ENCODE peak calls at places on chromosomes 7 and 10, in six cellular contexts. One of them, this sample, is unnamed.

GRCh38 chr10:100186253-100186780 is 488 bp upstream of the ERLIN1 start:
- DNase-seq in HCT116: no peak
- DNase-seq in AG10803: peak
- DNase-seq in suprapubic skin: no peak
- DNase-seq in RWPE2: no peak
- DNase-seq in fibroblast of pulmonary artery: peak
- DNase-seq in this sample: peak

GRCh38 chr10:4023997-4024396 is 239.0 kb upstream of the KLF6 start:
- DNase-seq in HCT116: no peak
- DNase-seq in AG10803: no peak
- DNase-seq in suprapubic skin: no peak
- DNase-seq in RWPE2: no peak
- DNase-seq in fibroblast of pulmonary artery: no peak
- DNase-seq in this sample: no peak

GRCh38 chr7:42492895-42493294 is 255.9 kb upstream of the GLI3 start:
- DNase-seq in HCT116: no peak
- DNase-seq in AG10803: no peak
- DNase-seq in suprapubic skin: no peak
- DNase-seq in RWPE2: no peak
- DNase-seq in fibroblast of pulmonary artery: no peak
- DNase-seq in this sample: peak

GRCh38 chr7:101590663-101591435 is 38.2 kb downstream of the MYL10 start:
- DNase-seq in HCT116: no peak
- DNase-seq in AG10803: no peak
- DNase-seq in suprapubic skin: no peak
- DNase-seq in RWPE2: peak
- DNase-seq in fibroblast of pulmonary artery: no peak
- DNase-seq in this sample: no peak

GRCh38 chr7:1586827-1587705 is 17.2 kb upstream of the PSMG3 start:
- DNase-seq in HCT116: no peak
- DNase-seq in AG10803: no peak
- DNase-seq in suprapubic skin: no peak
- DNase-seq in RWPE2: no peak
- DNase-seq in fibroblast of pulmonary artery: no peak
- DNase-seq in this sample: no peak

GRCh38 chr10:71237843-71238623 is 25.7 kb downstream of the UNC5B start:
- DNase-seq in HCT116: no peak
- DNase-seq in AG10803: no peak
- DNase-seq in suprapubic skin: no peak
- DNase-seq in RWPE2: no peak
- DNase-seq in fibroblast of pulmonary artery: no peak
- DNase-seq in this sample: no peak

GRCh38 chr10:6721480-6721879 is 141.4 kb upstream of the PRKCQ start:
- DNase-seq in HCT116: peak
- DNase-seq in AG10803: peak
- DNase-seq in suprapubic skin: peak
- DNase-seq in RWPE2: peak
- DNase-seq in fibroblast of pulmonary artery: peak
- DNase-seq in this sample: peak

GRCh38 chr7:64875658-64876406 is 27.2 kb upstream of the ZNF273 start:
- DNase-seq in HCT116: no peak
- DNase-seq in AG10803: no peak
- DNase-seq in suprapubic skin: no peak
- DNase-seq in RWPE2: no peak
- DNase-seq in fibroblast of pulmonary artery: no peak
- DNase-seq in this sample: no peak

GRCh38 chr7:77649950-77650349 is 46.3 kb upstream of the RSBN1L start:
- DNase-seq in HCT116: no peak
- DNase-seq in AG10803: no peak
- DNase-seq in suprapubic skin: no peak
- DNase-seq in RWPE2: no peak
- DNase-seq in fibroblast of pulmonary artery: peak
- DNase-seq in this sample: peak

GRCh38 chr7:106770191-106770590 is 94.9 kb upstream of the PIK3CG start:
- DNase-seq in HCT116: peak
- DNase-seq in AG10803: peak
- DNase-seq in suprapubic skin: no peak
- DNase-seq in RWPE2: no peak
- DNase-seq in fibroblast of pulmonary artery: peak
- DNase-seq in this sample: peak

GRCh38 chr7:22726345-22726848 is 603 bp upstream of the IL6 start:
- DNase-seq in HCT116: peak
- DNase-seq in AG10803: peak
- DNase-seq in suprapubic skin: peak
- DNase-seq in RWPE2: peak
- DNase-seq in fibroblast of pulmonary artery: peak
- DNase-seq in this sample: peak

GRCh38 chr10:43257210-43258031 is 9.4 kb downstream of the RASGEF1A start:
- DNase-seq in HCT116: no peak
- DNase-seq in AG10803: no peak
- DNase-seq in suprapubic skin: no peak
- DNase-seq in RWPE2: no peak
- DNase-seq in fibroblast of pulmonary artery: no peak
- DNase-seq in this sample: no peak

GRCh38 chr10:10010397-10010796 is 1007.3 kb upstream of the CELF2 start:
- DNase-seq in HCT116: no peak
- DNase-seq in AG10803: no peak
- DNase-seq in suprapubic skin: no peak
- DNase-seq in RWPE2: no peak
- DNase-seq in fibroblast of pulmonary artery: no peak
- DNase-seq in this sample: no peak

GRCh38 chr7:139915864-139916716 is 87.0 kb downstream of the TBXAS1 start:
- DNase-seq in HCT116: peak
- DNase-seq in AG10803: peak
- DNase-seq in suprapubic skin: no peak
- DNase-seq in RWPE2: peak
- DNase-seq in fibroblast of pulmonary artery: peak
- DNase-seq in this sample: peak

GRCh38 chr7:50166997-50167961 is 74.2 kb upstream of the ZPBP start:
- DNase-seq in HCT116: no peak
- DNase-seq in AG10803: no peak
- DNase-seq in suprapubic skin: no peak
- DNase-seq in RWPE2: no peak
- DNase-seq in fibroblast of pulmonary artery: no peak
- DNase-seq in this sample: no peak

GRCh38 chr7:55271069-55271468 is 94.1 kb upstream of the LANCL2 start:
- DNase-seq in HCT116: no peak
- DNase-seq in AG10803: peak
- DNase-seq in suprapubic skin: no peak
- DNase-seq in RWPE2: no peak
- DNase-seq in fibroblast of pulmonary artery: peak
- DNase-seq in this sample: no peak

GRCh38 chr10:26211781-26212444 is 4.7 kb upstream of the GAD2 start:
- DNase-seq in HCT116: no peak
- DNase-seq in AG10803: no peak
- DNase-seq in suprapubic skin: no peak
- DNase-seq in RWPE2: no peak
- DNase-seq in fibroblast of pulmonary artery: no peak
- DNase-seq in this sample: no peak

GRCh38 chr10:86020139-86020538 is 346.5 kb downstream of the GRID1 start:
- DNase-seq in HCT116: no peak
- DNase-seq in AG10803: no peak
- DNase-seq in suprapubic skin: no peak
- DNase-seq in RWPE2: no peak
- DNase-seq in fibroblast of pulmonary artery: no peak
- DNase-seq in this sample: no peak

GRCh38 chr7:1176891-1177373 is 16.9 kb upstream of the ZFAND2A start:
- DNase-seq in HCT116: peak
- DNase-seq in AG10803: peak
- DNase-seq in suprapubic skin: no peak
- DNase-seq in RWPE2: no peak
- DNase-seq in fibroblast of pulmonary artery: peak
- DNase-seq in this sample: peak

GRCh38 chr7:116529250-116529649 is 4.4 kb downstream of the CAV1 start:
- DNase-seq in HCT116: no peak
- DNase-seq in AG10803: no peak
- DNase-seq in suprapubic skin: no peak
- DNase-seq in RWPE2: no peak
- DNase-seq in fibroblast of pulmonary artery: no peak
- DNase-seq in this sample: no peak

GRCh38 chr7:130071701-130072622 is 1.6 kb downstream of the KLHDC10 start:
- DNase-seq in HCT116: peak
- DNase-seq in AG10803: peak
- DNase-seq in suprapubic skin: no peak
- DNase-seq in RWPE2: no peak
- DNase-seq in fibroblast of pulmonary artery: peak
- DNase-seq in this sample: peak

GRCh38 chr7:45160374-45160773 is 2.8 kb downstream of the RAMP3 start:
- DNase-seq in HCT116: no peak
- DNase-seq in AG10803: no peak
- DNase-seq in suprapubic skin: peak
- DNase-seq in RWPE2: peak
- DNase-seq in fibroblast of pulmonary artery: no peak
- DNase-seq in this sample: no peak

GRCh38 chr10:93235686-93236085 is 162.0 kb downstream of the CYP26A1 start:
- DNase-seq in HCT116: no peak
- DNase-seq in AG10803: peak
- DNase-seq in suprapubic skin: no peak
- DNase-seq in RWPE2: no peak
- DNase-seq in fibroblast of pulmonary artery: peak
- DNase-seq in this sample: peak

GRCh38 chr7:28172976-28173375 is 7.6 kb downstream of the JAZF1 start:
- DNase-seq in HCT116: no peak
- DNase-seq in AG10803: no peak
- DNase-seq in suprapubic skin: no peak
- DNase-seq in RWPE2: no peak
- DNase-seq in fibroblast of pulmonary artery: no peak
- DNase-seq in this sample: no peak

GRCh38 chr10:48682265-48682664 is 2.4 kb upstream of the WDFY4 start:
- DNase-seq in HCT116: no peak
- DNase-seq in AG10803: no peak
- DNase-seq in suprapubic skin: no peak
- DNase-seq in RWPE2: no peak
- DNase-seq in fibroblast of pulmonary artery: no peak
- DNase-seq in this sample: no peak
- H3K4me3 ChIP-seq in HCT116: no peak
- H3K4me3 ChIP-seq in AG10803: no peak
- H3K4me3 ChIP-seq in suprapubic skin: no peak
- H3K4me3 ChIP-seq in RWPE2: no peak
- H3K4me3 ChIP-seq in fibroblast of pulmonary artery: no peak
- H3K4me3 ChIP-seq in this sample: no peak

GRCh38 chr7:5703572-5704533 is 77.6 kb downstream of the RNF216 start:
- DNase-seq in HCT116: no peak
- DNase-seq in AG10803: no peak
- DNase-seq in suprapubic skin: no peak
- DNase-seq in RWPE2: no peak
- DNase-seq in fibroblast of pulmonary artery: no peak
- DNase-seq in this sample: peak
- TF ChIP-seq CTCF in HCT116: no peak
- TF ChIP-seq CTCF in AG10803: no peak
- TF ChIP-seq CTCF in suprapubic skin: no peak
- TF ChIP-seq CTCF in RWPE2: no peak
- TF ChIP-seq CTCF in fibroblast of pulmonary artery: no peak
- TF ChIP-seq CTCF in this sample: peak

DNA sequence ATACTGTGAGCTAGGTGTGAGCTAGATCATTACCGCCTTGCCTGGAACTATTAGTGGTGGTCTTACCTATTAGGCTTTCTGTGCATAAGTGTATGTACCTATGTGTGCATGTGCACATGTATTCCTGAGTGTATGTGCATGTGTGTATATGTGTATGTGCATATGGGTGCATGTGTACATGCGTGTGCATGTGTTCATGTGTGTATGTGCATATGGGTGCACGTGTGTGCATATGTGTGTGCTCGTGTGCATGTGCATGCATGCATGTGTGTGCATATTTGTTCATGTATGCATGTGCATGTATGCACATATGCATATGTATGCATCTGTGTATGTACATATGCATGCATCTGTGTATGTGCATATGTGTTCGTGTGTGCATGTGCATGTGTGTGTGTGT is 508.3 kb upstream of the ADARB2 start:
- DNase-seq in HCT116: no peak
- DNase-seq in AG10803: no peak
- DNase-seq in suprapubic skin: no peak
- DNase-seq in RWPE2: no peak
- DNase-seq in fibroblast of pulmonary artery: no peak
- DNase-seq in this sample: no peak
- H3K4me3 ChIP-seq in HCT116: no peak
- H3K4me3 ChIP-seq in AG10803: no peak
- H3K4me3 ChIP-seq in suprapubic skin: no peak
- H3K4me3 ChIP-seq in RWPE2: no peak
- H3K4me3 ChIP-seq in fibroblast of pulmonary artery: no peak
- H3K4me3 ChIP-seq in this sample: no peak

DNA sequence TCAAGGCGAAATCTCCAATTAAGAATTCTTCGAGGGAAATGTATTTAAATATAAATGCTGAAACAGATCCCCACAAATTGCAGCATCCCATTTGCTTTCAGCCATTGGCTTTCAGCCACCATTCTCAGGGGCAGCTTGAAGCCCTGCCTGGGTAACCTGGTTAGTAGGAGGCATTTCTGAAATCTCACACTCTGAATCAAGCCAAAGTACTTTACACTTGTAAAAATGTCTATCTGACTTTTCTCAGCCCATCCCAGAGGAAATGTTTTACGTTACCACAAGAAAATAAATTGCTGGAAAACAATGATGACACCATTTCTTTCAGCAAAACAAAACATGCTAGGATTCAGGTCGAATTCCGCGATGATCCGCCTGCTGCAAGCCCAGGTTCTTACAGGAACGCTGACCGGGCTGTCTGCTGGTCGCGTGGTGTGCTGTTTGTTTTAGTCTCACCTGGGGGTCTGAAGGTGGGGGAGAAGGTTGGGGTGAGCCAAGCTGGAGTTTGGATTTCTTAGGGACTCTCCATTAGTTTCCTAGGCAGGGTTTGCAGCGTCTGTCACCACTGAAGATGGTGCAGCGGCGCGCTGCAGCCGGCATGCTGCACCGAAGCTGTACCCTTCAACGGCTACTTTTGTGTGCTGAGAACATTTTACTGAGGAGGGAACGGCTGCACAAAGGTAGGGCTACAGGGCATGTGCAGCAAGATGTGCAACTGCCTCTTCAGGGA is 48.8 kb downstream of the GCC1 start:
- DNase-seq in HCT116: no peak
- DNase-seq in AG10803: no peak
- DNase-seq in suprapubic skin: no peak
- DNase-seq in RWPE2: no peak
- DNase-seq in fibroblast of pulmonary artery: no peak
- DNase-seq in this sample: peak
- TF ChIP-seq CTCF in HCT116: no peak
- TF ChIP-seq CTCF in AG10803: no peak
- TF ChIP-seq CTCF in suprapubic skin: no peak
- TF ChIP-seq CTCF in RWPE2: no peak
- TF ChIP-seq CTCF in fibroblast of pulmonary artery: no peak
- TF ChIP-seq CTCF in this sample: no peak

DNA sequence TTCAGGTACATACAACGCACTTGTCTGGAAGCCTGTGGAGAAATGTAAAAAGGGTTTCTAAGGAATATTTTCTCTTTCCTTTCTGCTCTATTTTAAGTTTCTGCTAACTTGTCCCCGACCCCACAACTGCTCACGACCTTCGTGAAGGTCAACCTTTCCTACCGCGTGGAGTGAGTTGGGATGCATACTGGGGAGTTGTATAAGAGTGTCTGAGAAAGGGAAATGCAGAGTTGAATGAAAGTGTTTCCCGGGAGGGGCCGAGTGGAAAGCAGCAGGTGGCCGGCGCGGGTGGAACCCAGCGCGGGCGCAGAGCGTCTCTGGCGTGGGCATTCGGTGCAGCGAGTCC is 17.9 kb upstream of the ACBD5 start:
- DNase-seq in HCT116: no peak
- DNase-seq in AG10803: no peak
- DNase-seq in suprapubic skin: no peak
- DNase-seq in RWPE2: no peak
- DNase-seq in fibroblast of pulmonary artery: no peak
- DNase-seq in this sample: no peak
- H3K4me3 ChIP-seq in HCT116: no peak
- H3K4me3 ChIP-seq in AG10803: peak
- H3K4me3 ChIP-seq in suprapubic skin: peak
- H3K4me3 ChIP-seq in RWPE2: peak
- H3K4me3 ChIP-seq in fibroblast of pulmonary artery: peak
- H3K4me3 ChIP-seq in this sample: peak